ENCODE peak calls at places on chromosomes 7 and 10, in seven cellular contexts. D is H9, Y is IMR-90, T is neuronal stem cell, V is mesendoderm, A is mesenchymal stem cell, R is H1. G is an unnamed sample.

GRCh38 chr7:48180981-48181380 is 9.7 kb downstream of the ABCA13 start:
- DNase-seq in R (no peak), T (no peak), D (no peak), Y (peak), V (no peak), A (no peak), G (no peak)

GRCh38 chr7:229184-229964 is 37.0 kb downstream of the FAM20C start:
- DNase-seq in V (no peak), R (no peak), D (no peak), A (peak), T (no peak), Y (peak), G (no peak)

GRCh38 chr10:29324220-29324831 is 35.5 kb downstream of the LYZL1 start:
- DNase-seq in Y (peak), A (peak), V (no peak), R (no peak), T (no peak), D (no peak), G (no peak)

GRCh38 chr7:31340603-31341002 is at the start of gene NEUROD6:
- DNase-seq in Y (no peak), A (no peak), D (no peak), T (no peak), R (no peak), V (no peak), G (no peak)

GRCh38 chr10:91257310-91257709 is 36.8 kb downstream of the PCGF5 start:
- DNase-seq in D (no peak), A (no peak), V (no peak), Y (no peak), R (no peak), T (no peak), G (no peak)

GRCh38 chr7:136956671-136957070 is 88.2 kb downstream of the CHRM2 start:
- DNase-seq in A (peak), V (no peak), Y (peak), T (no peak), R (no peak), D (no peak), G (no peak)

GRCh38 chr10:21164687-21165086 is 267.6 kb upstream of the NEBL start:
- DNase-seq in R (no peak), Y (no peak), T (no peak), V (no peak), A (no peak), D (no peak), G (no peak)

GRCh38 chr10:78623577-78624215 is 445.1 kb upstream of the ZMIZ1 start:
- DNase-seq in D (no peak), A (peak), V (no peak), T (no peak), R (no peak), Y (peak), G (no peak)

GRCh38 chr7:121107923-121108498 is 119.5 kb downstream of the CPED1 start:
- DNase-seq in R (no peak), Y (peak), D (no peak), T (peak), A (peak), V (peak), G (peak)

GRCh38 chr7:24290004-24290641 is 6.1 kb downstream of the NPY start:
- DNase-seq in T (no peak), R (no peak), V (peak), Y (peak), A (peak), D (peak), G (peak)

GRCh38 chr10:21919117-21919516 is 84.4 kb downstream of the DNAJC1 start:
- DNase-seq in D (no peak), R (no peak), V (no peak), A (no peak), T (no peak), Y (no peak), G (no peak)

GRCh38 chr10:92847185-92847864 is 995 bp upstream of the EXOC6 start:
- DNase-seq in V (no peak), A (no peak), Y (peak), D (no peak), R (no peak), T (no peak), G (peak)

GRCh38 chr10:58013406-58013805 is 254.3 kb downstream of the IPMK start:
- DNase-seq in R (no peak), Y (no peak), D (no peak), A (no peak), V (no peak), T (no peak), G (no peak)

GRCh38 chr10:22321156-22321711 is 335 bp downstream of the BMI1 start:
- DNase-seq in Y (peak), D (peak), V (peak), T (peak), A (peak), R (no peak), G (peak)

GRCh38 chr7:120714945-120715344 is 143.0 kb downstream of the TSPAN12 start:
- DNase-seq in T (no peak), A (no peak), Y (no peak), R (no peak), V (no peak), D (no peak), G (no peak)

GRCh38 chr10:117541405-117541908 is 1.1 kb upstream of the EMX2 start:
- DNase-seq in V (peak), A (no peak), Y (no peak), D (peak), R (no peak), T (peak), G (no peak)

GRCh38 chr10:96512524-96512991 is 1.2 kb downstream of the TLL2 start:
- DNase-seq in D (peak), Y (peak), V (peak), T (no peak), A (peak), R (peak), G (no peak)

GRCh38 chr7:151123485-151124204 is 37.4 kb downstream of the AGAP3 start:
- DNase-seq in A (peak), R (no peak), Y (peak), V (peak), T (peak), D (peak), G (peak)

GRCh38 chr7:116859323-116859722 is 3.1 kb upstream of the CAPZA2 start:
- DNase-seq in V (no peak), A (peak), Y (peak), D (no peak), R (no peak), T (no peak), G (peak)

GRCh38 chr10:4283841-4284610 is 499.0 kb upstream of the KLF6 start:
- DNase-seq in Y (peak), D (no peak), A (peak), V (no peak), T (no peak), R (no peak), G (no peak)

GRCh38 chr7:101172005-101172853 is 6.9 kb upstream of the VGF start:
- DNase-seq in D (peak), V (peak), R (no peak), Y (no peak), A (no peak), T (no peak), G (no peak)

GRCh38 chr7:145863-146262 is 46.5 kb upstream of the FAM20C start:
- DNase-seq in A (no peak), V (no peak), D (no peak), T (no peak), R (no peak), Y (no peak), G (no peak)

GRCh38 chr10:16905304-16905703 is 88.1 kb upstream of the RSU1 start:
- DNase-seq in D (no peak), A (peak), T (no peak), Y (no peak), V (no peak), R (no peak), G (no peak)

GRCh38 chr10:108031505-108031904 is 867.0 kb upstream of the SORCS1 start:
- DNase-seq in T (no peak), D (no peak), R (no peak), V (no peak), Y (no peak), A (no peak), G (no peak)

GRCh38 chr7:142612264-142612881 is 136.9 kb upstream of the PRSS1 start:
- DNase-seq in D (no peak), T (no peak), Y (peak), R (no peak), V (no peak), A (peak), G (no peak)

GRCh38 chr7:132521423-132521822 is 54.8 kb downstream of the PLXNA4 start:
- DNase-seq in Y (no peak), T (no peak), R (no peak), D (no peak), A (no peak), V (no peak), G (no peak)

GRCh38 chr10:120782336-120782735 is 68.8 kb upstream of the WDR11 start:
- DNase-seq in R (no peak), D (no peak), Y (no peak), T (no peak), V (no peak), A (no peak), G (no peak)

GRCh38 chr7:90958669-90959068 is 305.6 kb upstream of the FZD1 start:
- DNase-seq in Y (peak), V (no peak), D (no peak), T (no peak), A (peak), R (no peak), G (no peak)

GRCh38 chr10:104612577-104613205 is 28.4 kb upstream of the SORCS3 start:
- DNase-seq in R (no peak), A (no peak), V (peak), Y (no peak), D (no peak), T (no peak), G (no peak)

GRCh38 chr10:80197972-80198591 is 7.3 kb downstream of the ANXA11 start:
- DNase-seq in A (no peak), T (no peak), Y (no peak), D (no peak), V (no peak), R (no peak), G (no peak)

GRCh38 chr10:132788180-132788830 is 2.4 kb upstream of the NKX6-2 start:
- DNase-seq in R (no peak), V (peak), T (no peak), D (no peak), Y (peak), A (peak), G (no peak)

DNA sequence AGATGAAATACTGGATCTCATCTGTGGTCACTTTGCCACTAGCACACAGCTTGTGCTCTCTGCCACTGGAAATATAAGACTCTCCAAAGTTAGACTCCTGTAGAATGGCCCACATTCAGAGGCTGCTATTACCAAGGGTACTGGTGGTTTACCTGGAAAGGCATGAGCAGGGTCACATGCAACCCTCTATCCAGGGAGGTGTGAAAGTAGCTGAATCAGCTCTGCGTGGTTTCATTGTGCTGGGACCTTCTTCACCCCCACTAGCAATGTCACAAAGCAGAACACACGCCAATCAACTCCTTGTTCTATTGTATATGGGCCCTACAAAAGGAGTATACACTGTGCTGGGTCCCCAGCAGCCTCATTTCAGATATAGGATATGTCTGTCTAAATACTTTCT is 353.6 kb upstream of the AUTS2 start:
- DNase-seq in V (no peak), T (no peak), Y (no peak), R (no peak), D (no peak), A (no peak), G (no peak)
- H3K18ac ChIP-seq in V (no peak), T (no peak), Y (no peak), R (no peak), D (no peak), A (no peak), G (no peak)

GRCh38 chr7:26101471-26102151 is 50.4 kb upstream of the NFE2L3 start:
- DNase-seq in T (peak), R (no peak), V (peak), A (no peak), D (peak), Y (no peak), G (no peak)
- H3K18ac ChIP-seq in T (peak), R (peak), V (no peak), A (no peak), D (peak), Y (no peak), G (peak)

GRCh38 chr7:113338297-113338696 is 219.9 kb upstream of the SMIM30 start:
- DNase-seq in T (no peak), A (no peak), R (no peak), D (no peak), Y (no peak), V (no peak), G (no peak)
- H3K18ac ChIP-seq in T (no peak), A (no peak), R (no peak), D (no peak), Y (no peak), V (no peak), G (no peak)

GRCh38 chr10:7028809-7029166 is 382.0 kb downstream of the SFMBT2 start:
- DNase-seq in T (no peak), D (no peak), Y (no peak), A (no peak), V (no peak), R (no peak), G (no peak)
- H3K18ac ChIP-seq in T (no peak), D (no peak), Y (no peak), A (no peak), V (no peak), R (no peak), G (no peak)

GRCh38 chr7:149635561-149636329 is 137.6 kb downstream of the ZNF467 start:
- DNase-seq in D (peak), A (no peak), R (peak), V (peak), T (no peak), Y (no peak), G (no peak)
- H3K18ac ChIP-seq in D (no peak), A (no peak), R (no peak), V (no peak), T (no peak), Y (no peak), G (no peak)

DNA sequence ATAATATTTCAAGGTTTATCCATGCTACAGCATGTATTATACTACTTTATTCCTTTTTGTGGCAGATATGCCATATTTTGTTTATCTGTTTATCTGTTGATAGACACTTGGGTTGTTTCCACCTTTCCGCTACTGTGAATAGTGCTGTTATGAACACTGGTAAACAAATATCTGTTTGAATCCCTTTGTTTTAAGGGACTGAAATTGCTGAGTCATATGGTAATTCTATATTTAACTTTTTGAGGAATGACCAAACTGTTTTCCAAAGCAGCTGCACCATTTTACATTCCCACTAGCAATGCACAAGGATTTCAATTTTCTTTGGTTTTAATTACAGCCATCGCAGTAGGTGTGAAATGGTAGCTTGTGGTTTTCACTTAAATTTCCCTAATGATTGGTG is 3.4 kb downstream of the C10orf53 start:
- DNase-seq in D (no peak), R (no peak), A (no peak), V (no peak), Y (no peak), T (no peak), G (no peak)
- H3K18ac ChIP-seq in D (no peak), R (no peak), A (no peak), V (no peak), Y (no peak), T (no peak), G (no peak)

GRCh38 chr10:51215956-51216834 is 141.9 kb downstream of the PRKG1 start:
- DNase-seq in T (no peak), R (no peak), V (no peak), D (no peak), Y (peak), A (peak), G (no peak)
- H3K18ac ChIP-seq in T (no peak), R (no peak), V (no peak), D (no peak), Y (no peak), A (no peak), G (no peak)

GRCh38 chr7:104444019-104444418 is 115.6 kb downstream of the LHFPL3 start:
- DNase-seq in D (no peak), Y (no peak), V (no peak), T (no peak), R (no peak), A (no peak), G (no peak)

GRCh38 chr7:104450861-104451260 is 122.5 kb downstream of the LHFPL3 start:
- DNase-seq in V (no peak), D (no peak), T (no peak), A (no peak), Y (no peak), R (no peak), G (no peak)

GRCh38 chr7:104442461-104442860 is 114.1 kb downstream of the LHFPL3 start:
- DNase-seq in R (no peak), Y (no peak), T (no peak), V (no peak), A (no peak), D (no peak), G (no peak)

GRCh38 chr7:104445393-104445792 is 117.0 kb downstream of the LHFPL3 start:
- DNase-seq in Y (no peak), D (no peak), R (no peak), V (no peak), A (no peak), T (no peak), G (no peak)
- H3K18ac ChIP-seq in Y (no peak), D (no peak), R (no peak), V (no peak), A (no peak), T (no peak), G (no peak)

G was measured in trophoblast cell.